ENCODE peak calls at places on chromosomes 3 and 15, in seven cellular contexts. O, C, R, T, Y, G and L are unnamed samples.

GRCh38 chr15:48800245-48800644 is 10.6 kb downstream of the CEP152 start:
- DNase-seq in O (no peak), C (no peak), R (no peak), T (no peak), Y (no peak), G (no peak), L (no peak)

GRCh38 chr15:53974813-53975212 is 3.4 kb upstream of the UNC13C start:
- DNase-seq in O (no peak), C (no peak), R (no peak), T (no peak), Y (no peak), G (no peak), L (no peak)

GRCh38 chr15:38608682-38609081 is 44.1 kb upstream of the RASGRP1 start:
- DNase-seq in O (no peak), C (no peak), R (no peak), T (no peak), Y (no peak), G (no peak), L (no peak)

GRCh38 chr15:77985031-77985930 is 92.2 kb downstream of the TBC1D2B start:
- DNase-seq in O (no peak), C (no peak), R (no peak), T (no peak), Y (no peak), G (no peak), L (no peak)

GRCh38 chr3:52775877-52776276 is 1.5 kb upstream of the ITIH1 start:
- DNase-seq in O (no peak), C (no peak), R (no peak), T (no peak), Y (no peak), G (no peak), L (no peak)

GRCh38 chr15:94294556-94294955 is 63.2 kb downstream of the MCTP2 start:
- DNase-seq in O (no peak), C (no peak), R (no peak), T (no peak), Y (no peak), G (no peak), L (no peak)

GRCh38 chr3:27216295-27216694 is 152.9 kb downstream of the NEK10 start:
- DNase-seq in O (no peak), C (no peak), R (no peak), T (no peak), Y (no peak), G (no peak), L (no peak)

GRCh38 chr3:44914936-44915335 is 40.5 kb downstream of the TGM4 start:
- DNase-seq in O (no peak), C (no peak), R (no peak), T (no peak), Y (peak; percentile 44), G (peak; percentile 14), L (no peak)

GRCh38 chr3:63934041-63934440 is 21.9 kb upstream of the SCAANT1 start:
- DNase-seq in O (no peak), C (no peak), R (no peak), T (no peak), Y (no peak), G (no peak), L (no peak)

GRCh38 chr3:187913617-187914033 is 168.4 kb upstream of the BCL6 start:
- DNase-seq in O (no peak), C (no peak), R (no peak), T (no peak), Y (no peak), G (peak; percentile 52), L (no peak)

GRCh38 chr3:101068876-101069606 is 75.8 kb upstream of the ABI3BP start:
- DNase-seq in O (no peak), C (no peak), R (no peak), T (no peak), Y (no peak), G (peak; percentile 3), L (no peak)

GRCh38 chr3:88671594-88671993 is 435.8 kb upstream of the EPHA3 start:
- DNase-seq in O (no peak), C (no peak), R (no peak), T (no peak), Y (no peak), G (no peak), L (no peak)

GRCh38 chr15:95326689-95327525 is 1003.6 kb upstream of the NR2F2 start:
- DNase-seq in O (peak; percentile 19), C (no peak), R (no peak), T (no peak), Y (peak; percentile 58), G (no peak), L (no peak)

GRCh38 chr3:112132554-112132953 is 494 bp downstream of the GCSAM start:
- DNase-seq in O (no peak), C (no peak), R (no peak), T (no peak), Y (no peak), G (no peak), L (no peak)

GRCh38 chr3:150508401-150508800 is 37.9 kb downstream of the SERP1 start:
- DNase-seq in O (no peak), C (no peak), R (no peak), T (no peak), Y (no peak), G (no peak), L (no peak)

GRCh38 chr15:38482572-38482971 is 28.6 kb downstream of the FAM98B start:
- DNase-seq in O (no peak), C (no peak), R (no peak), T (no peak), Y (no peak), G (no peak), L (no peak)

GRCh38 chr15:65286069-65286703 is 497 bp downstream of the PARP16 start:
- DNase-seq in O (no peak), C (no peak), R (no peak), T (peak; percentile 50), Y (peak; percentile 65), G (peak; percentile 30), L (peak; percentile 56)

GRCh38 chr15:65287515-65287845 is 797 bp upstream of the PARP16 start:
- DNase-seq in O (no peak), C (no peak), R (no peak), T (peak; percentile 35), Y (no peak), G (no peak), L (no peak)

GRCh38 chr15:65289261-65289854 is 2.7 kb upstream of the PARP16 start:
- DNase-seq in O (no peak), C (no peak), R (no peak), T (no peak), Y (no peak), G (no peak), L (no peak)

GRCh38 chr15:65285291-65286068 is 1.2 kb downstream of the PARP16 start:
- DNase-seq in O (no peak), C (no peak), R (no peak), T (no peak), Y (no peak), G (no peak), L (no peak)

GRCh38 chr15:65286704-65287514 is at the start of gene PARP16:
- DNase-seq in O (peak; percentile 86), C (no peak), R (no peak), T (peak; percentile 93), Y (peak; percentile 95), G (peak; percentile 76), L (peak; percentile 92)
- TF ChIP-seq CTCF in O (peak; percentile 38), C (peak; percentile 42), R (peak; percentile 25), T (peak; percentile 55), Y (no peak), G (peak; percentile 33), L (no peak)

DNA sequence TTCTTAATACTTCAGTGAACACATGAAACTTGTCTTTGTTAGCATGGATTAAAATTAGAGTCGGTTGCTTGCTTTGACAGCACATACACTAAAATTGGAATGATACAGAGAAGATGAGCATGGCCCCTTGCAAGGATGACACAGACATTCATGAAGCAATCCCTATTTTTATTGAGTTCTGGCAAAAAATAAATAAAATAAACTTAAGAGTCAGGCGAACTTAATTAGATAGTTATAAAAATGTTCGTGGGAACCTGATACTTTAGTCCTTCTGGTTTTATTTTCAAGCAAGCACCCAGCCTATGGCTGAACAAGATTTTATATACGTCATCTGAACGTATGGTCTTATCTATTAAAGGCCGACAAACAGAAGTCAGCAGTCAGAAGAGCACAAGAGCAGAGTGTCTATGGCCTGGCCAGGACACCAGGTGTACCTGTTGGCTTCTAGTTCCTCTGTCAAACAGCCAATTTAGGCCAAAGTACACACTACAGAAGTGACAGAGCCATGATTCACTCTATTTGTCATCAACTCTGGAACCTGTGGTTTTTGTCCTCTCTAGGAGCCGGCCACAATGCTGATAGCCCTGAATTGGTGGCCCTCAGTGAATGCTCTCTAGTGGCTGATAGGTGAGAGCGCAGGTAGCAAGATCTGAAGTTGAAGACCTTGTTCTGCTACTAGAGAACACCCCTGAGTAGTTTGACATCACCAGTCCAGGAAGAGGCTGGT is 64.3 kb downstream of the LEO1 start:
- DNase-seq in O (no peak), C (no peak), R (no peak), T (no peak), Y (no peak), G (peak; percentile 22), L (no peak)
- TF ChIP-seq CTCF in O (no peak), C (no peak), R (no peak), T (no peak), Y (no peak), G (no peak), L (no peak)

GRCh38 chr3:159168788-159169187 is 366.9 kb downstream of the MFSD1 start:
- DNase-seq in O (no peak), C (no peak), R (no peak), T (no peak), Y (no peak), G (no peak), L (no peak)

GRCh38 chr3:159172473-159172872 is 370.6 kb downstream of the MFSD1 start:
- DNase-seq in O (no peak), C (no peak), R (no peak), T (no peak), Y (no peak), G (no peak), L (no peak)

GRCh38 chr3:159169828-159170227 is 368.0 kb downstream of the MFSD1 start:
- DNase-seq in O (no peak), C (no peak), R (peak; percentile 45), T (no peak), Y (no peak), G (peak; percentile 83), L (no peak)

GRCh38 chr3:159170436-159171003 is 368.7 kb downstream of the MFSD1 start:
- DNase-seq in O (no peak), C (no peak), R (no peak), T (no peak), Y (no peak), G (peak; percentile 80), L (no peak)

DNA sequence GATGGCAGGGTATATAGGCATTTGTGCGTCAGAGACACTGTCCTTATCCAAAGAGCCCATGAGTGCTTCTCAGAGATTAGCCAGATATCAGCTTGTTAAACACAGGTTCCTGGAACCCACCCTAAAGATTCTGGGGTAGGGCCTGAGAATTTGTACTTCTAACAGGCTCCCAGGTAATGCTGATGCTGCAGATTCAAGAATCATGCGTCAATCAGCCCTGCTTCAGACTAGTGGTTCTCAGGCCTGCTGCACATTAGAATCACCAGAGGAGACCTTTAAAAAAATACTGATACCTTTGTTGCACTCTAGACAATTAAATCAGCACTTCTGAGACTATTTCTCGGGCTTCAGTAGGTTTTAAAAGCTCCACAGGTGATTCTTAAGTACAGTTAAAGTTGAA is 369.5 kb downstream of the MFSD1 start:
- DNase-seq in O (no peak), C (no peak), R (no peak), T (no peak), Y (no peak), G (no peak), L (no peak)
- TF ChIP-seq CTCF in O (no peak), C (no peak), R (no peak), T (no peak), Y (no peak), G (no peak), L (no peak)

GRCh38 chr3:143820466-143821221 is 27.6 kb downstream of the SLC9A9 start:
- DNase-seq in O (no peak), C (no peak), R (no peak), T (no peak), Y (no peak), G (peak; percentile 16), L (no peak)
- TF ChIP-seq CTCF in O (no peak), C (no peak), R (no peak), T (no peak), Y (no peak), G (no peak), L (no peak)